ENCODE peak calls at places on chromosomes 12 and 14, in ten cellular contexts. Z is fibroblast of pulmonary artery; J is MCF 10A; E is ELR; A is nucleus accumbens; Q is MV-4-11; L is HFFc6; N is neural crest cell; G is activated CD4-positive, CD25-positive, alpha-beta regulatory T cell; Y is epithelial cell of esophagus. C is an unnamed sample.

GRCh38 chr14:75335588-75335987 is 57.0 kb downstream of the FOS start:
- DNase-seq in Z (no peak), J (no peak), E (no peak), A (peak; percentile 28), Q (no peak), L (no peak), N (no peak), G (no peak), Y (no peak), C (no peak)

GRCh38 chr12:14214495-14214894 is 151.0 kb upstream of the ATF7IP start:
- DNase-seq in Z (no peak), J (no peak), E (no peak), A (no peak), Q (no peak), L (no peak), N (no peak), G (no peak), Y (no peak), C (no peak)

GRCh38 chr12:127025545-127025944 is 1241.4 kb upstream of the TMEM132C start:
- DNase-seq in Z (peak; percentile 1), J (peak; percentile 14), E (peak; percentile 52), A (no peak), Q (no peak), L (peak; percentile 7), N (no peak), G (no peak), Y (peak; percentile 18), C (no peak)

GRCh38 chr14:31029016-31029970 is 3.1 kb upstream of the STRN3 start:
- DNase-seq in Z (peak; percentile 7), J (no peak), E (no peak), A (no peak), Q (no peak), L (no peak), N (no peak), G (no peak), Y (no peak), C (no peak)

GRCh38 chr12:123744836-123745235 is 17.3 kb upstream of the DNAH10 start:
- DNase-seq in Z (no peak), J (peak; percentile 6), E (no peak), A (no peak), Q (no peak), L (no peak), N (no peak), G (no peak), Y (no peak), C (no peak)

GRCh38 chr14:61573321-61573720 is 122.0 kb upstream of the HIF1A start:
- DNase-seq in Z (no peak), J (no peak), E (peak; percentile 22), A (no peak), Q (no peak), L (no peak), N (no peak), G (no peak), Y (no peak), C (no peak)

GRCh38 chr14:93619176-93619793 is 169.0 kb downstream of the PRIMA1 start:
- DNase-seq in Z (peak; percentile 63), J (peak; percentile 56), E (peak; percentile 71), A (no peak), Q (peak; percentile 61), L (peak; percentile 56), N (peak; percentile 34), G (no peak), Y (peak; percentile 59), C (peak; percentile 4)

GRCh38 chr14:29584992-29585391 is 342.7 kb downstream of the PRKD1 start:
- DNase-seq in Z (peak; percentile 91), J (peak; percentile 70), E (peak; percentile 48), A (no peak), Q (no peak), L (peak; percentile 82), N (peak; percentile 6), G (no peak), Y (no peak), C (peak; percentile 32)

GRCh38 chr12:63045020-63045860 is 105.8 kb downstream of the AVPR1A start:
- DNase-seq in Z (peak; percentile 65), J (peak; percentile 36), E (peak; percentile 76), A (no peak), Q (no peak), L (peak; percentile 70), N (no peak), G (no peak), Y (peak; percentile 42), C (no peak)

GRCh38 chr14:103284574-103285467 is 49.2 kb upstream of the EIF5 start:
- DNase-seq in Z (peak; percentile 20), J (peak; percentile 57), E (peak; percentile 57), A (no peak), Q (no peak), L (peak; percentile 5), N (no peak), G (no peak), Y (peak; percentile 41), C (no peak)

GRCh38 chr12:75208851-75209781 is 523 bp downstream of the KCNC2 start:
- DNase-seq in Z (peak; percentile 43), J (peak; percentile 26), E (peak; percentile 48), A (no peak), Q (no peak), L (no peak), N (peak; percentile 60), G (no peak), Y (peak; percentile 55), C (peak; percentile 62)

GRCh38 chr12:46908236-46908935 is 82.6 kb upstream of the SLC38A4 start:
- DNase-seq in Z (peak; percentile 21), J (peak; percentile 73), E (peak; percentile 76), A (no peak), Q (no peak), L (peak; percentile 52), N (no peak), G (no peak), Y (peak; percentile 94), C (no peak)

GRCh38 chr14:80867091-80867490 is 74.4 kb downstream of the CEP128 start:
- DNase-seq in Z (no peak), J (no peak), E (peak; percentile 63), A (no peak), Q (no peak), L (peak; percentile 35), N (no peak), G (no peak), Y (peak; percentile 65), C (no peak)

GRCh38 chr12:24890048-24890447 is 58.9 kb downstream of the BCAT1 start:
- DNase-seq in Z (no peak), J (no peak), E (no peak), A (no peak), Q (no peak), L (no peak), N (no peak), G (no peak), Y (no peak), C (no peak)

GRCh38 chr14:103707329-103708263 is 7.7 kb downstream of the XRCC3 start:
- DNase-seq in Z (no peak), J (no peak), E (no peak), A (no peak), Q (no peak), L (no peak), N (no peak), G (no peak), Y (no peak), C (no peak)

GRCh38 chr12:109092484-109093021 is 719 bp downstream of the ALKBH2 start:
- DNase-seq in Z (no peak), J (peak; percentile 25), E (no peak), A (no peak), Q (peak; percentile 31), L (no peak), N (no peak), G (no peak), Y (no peak), C (no peak)

GRCh38 chr12:110564471-110564991 is 18.6 kb downstream of the PPTC7 start:
- DNase-seq in Z (no peak), J (no peak), E (no peak), A (no peak), Q (no peak), L (no peak), N (no peak), G (no peak), Y (no peak), C (no peak)

GRCh38 chr14:75277796-75278421 is 719 bp upstream of the FOS start:
- DNase-seq in Z (peak; percentile 78), J (no peak), E (no peak), A (no peak), Q (peak; percentile 25), L (no peak), N (no peak), G (no peak), Y (no peak), C (peak; percentile 59)

GRCh38 chr14:73916324-73916723 is 29.7 kb downstream of the ZNF410 start:
- DNase-seq in Z (no peak), J (no peak), E (no peak), A (no peak), Q (no peak), L (no peak), N (no peak), G (no peak), Y (no peak), C (no peak)

C was measured in NCI-H2227 treated with DMSO at 0.1 percent for 48 hours.